ENCODE peak calls at places on chromosomes 6 and 20, in seven cellular contexts. One of them, this sample, is unnamed.

GRCh38 chr20:22771706-22772105 is 187.3 kb upstream of the FOXA2 start:
- DNase-seq in suprapubic skin: no peak
- DNase-seq in amygdala: no peak
- DNase-seq in skeletal muscle cell: no peak
- DNase-seq in stimulated activated naive B cell treated with anti-CD40 and anti-IgM and Interleukin-4, amounts not matched to agents 10 μg/mL and 1 μg/mL and 100 μg/mL, for 72 hours: no peak
- DNase-seq in NCI-H2081: no peak
- DNase-seq in AG09309: no peak
- DNase-seq in this sample: peak

GRCh38 chr20:34971038-34971872 is 15.6 kb downstream of the MYH7B start:
- DNase-seq in amygdala: no peak
- DNase-seq in AG09309: no peak
- DNase-seq in suprapubic skin: no peak
- DNase-seq in stimulated activated naive B cell treated with anti-CD40 and anti-IgM and Interleukin-4, amounts not matched to agents 10 μg/mL and 1 μg/mL and 100 μg/mL, for 72 hours: no peak
- DNase-seq in skeletal muscle cell: no peak
- DNase-seq in NCI-H2081: no peak
- DNase-seq in this sample: no peak

GRCh38 chr6:441126-441920 is 49.8 kb downstream of the IRF4 start:
- DNase-seq in AG09309: no peak
- DNase-seq in stimulated activated naive B cell treated with anti-CD40 and anti-IgM and Interleukin-4, amounts not matched to agents 10 μg/mL and 1 μg/mL and 100 μg/mL, for 72 hours: no peak
- DNase-seq in skeletal muscle cell: no peak
- DNase-seq in suprapubic skin: no peak
- DNase-seq in amygdala: no peak
- DNase-seq in NCI-H2081: no peak
- DNase-seq in this sample: no peak

GRCh38 chr6:145903356-145904102 is 60.6 kb downstream of the SHPRH start:
- DNase-seq in suprapubic skin: no peak
- DNase-seq in stimulated activated naive B cell treated with anti-CD40 and anti-IgM and Interleukin-4, amounts not matched to agents 10 μg/mL and 1 μg/mL and 100 μg/mL, for 72 hours: no peak
- DNase-seq in NCI-H2081: no peak
- DNase-seq in skeletal muscle cell: no peak
- DNase-seq in amygdala: no peak
- DNase-seq in AG09309: no peak
- DNase-seq in this sample: no peak

GRCh38 chr6:45369870-45370269 is 7.9 kb downstream of the SUPT3H start:
- DNase-seq in amygdala: no peak
- DNase-seq in AG09309: no peak
- DNase-seq in skeletal muscle cell: no peak
- DNase-seq in suprapubic skin: no peak
- DNase-seq in stimulated activated naive B cell treated with anti-CD40 and anti-IgM and Interleukin-4, amounts not matched to agents 10 μg/mL and 1 μg/mL and 100 μg/mL, for 72 hours: no peak
- DNase-seq in NCI-H2081: no peak
- DNase-seq in this sample: no peak

GRCh38 chr20:54938707-54939106 is 463.3 kb downstream of the DOK5 start:
- DNase-seq in NCI-H2081: no peak
- DNase-seq in amygdala: no peak
- DNase-seq in skeletal muscle cell: no peak
- DNase-seq in AG09309: no peak
- DNase-seq in stimulated activated naive B cell treated with anti-CD40 and anti-IgM and Interleukin-4, amounts not matched to agents 10 μg/mL and 1 μg/mL and 100 μg/mL, for 72 hours: no peak
- DNase-seq in suprapubic skin: no peak
- DNase-seq in this sample: no peak

GRCh38 chr6:100300221-100300736 is 164.4 kb downstream of the SIM1 start:
- DNase-seq in stimulated activated naive B cell treated with anti-CD40 and anti-IgM and Interleukin-4, amounts not matched to agents 10 μg/mL and 1 μg/mL and 100 μg/mL, for 72 hours: no peak
- DNase-seq in suprapubic skin: no peak
- DNase-seq in NCI-H2081: no peak
- DNase-seq in skeletal muscle cell: peak
- DNase-seq in AG09309: peak
- DNase-seq in amygdala: no peak
- DNase-seq in this sample: no peak

GRCh38 chr6:84094050-84094435 is 60.5 kb downstream of the MRAP2 start:
- DNase-seq in stimulated activated naive B cell treated with anti-CD40 and anti-IgM and Interleukin-4, amounts not matched to agents 10 μg/mL and 1 μg/mL and 100 μg/mL, for 72 hours: no peak
- DNase-seq in AG09309: no peak
- DNase-seq in amygdala: no peak
- DNase-seq in skeletal muscle cell: no peak
- DNase-seq in suprapubic skin: no peak
- DNase-seq in NCI-H2081: no peak
- DNase-seq in this sample: no peak

GRCh38 chr6:126182650-126183311 is 157.1 kb upstream of the CENPW start:
- DNase-seq in AG09309: no peak
- DNase-seq in amygdala: no peak
- DNase-seq in skeletal muscle cell: peak
- DNase-seq in suprapubic skin: no peak
- DNase-seq in stimulated activated naive B cell treated with anti-CD40 and anti-IgM and Interleukin-4, amounts not matched to agents 10 μg/mL and 1 μg/mL and 100 μg/mL, for 72 hours: no peak
- DNase-seq in NCI-H2081: no peak
- DNase-seq in this sample: no peak

GRCh38 chr6:55941713-55942112 is 66.3 kb upstream of the BMP5 start:
- DNase-seq in suprapubic skin: no peak
- DNase-seq in skeletal muscle cell: no peak
- DNase-seq in amygdala: no peak
- DNase-seq in stimulated activated naive B cell treated with anti-CD40 and anti-IgM and Interleukin-4, amounts not matched to agents 10 μg/mL and 1 μg/mL and 100 μg/mL, for 72 hours: no peak
- DNase-seq in AG09309: no peak
- DNase-seq in NCI-H2081: no peak
- DNase-seq in this sample: no peak

GRCh38 chr6:163394659-163395058 is 19.9 kb upstream of the QKI start:
- DNase-seq in skeletal muscle cell: no peak
- DNase-seq in NCI-H2081: no peak
- DNase-seq in stimulated activated naive B cell treated with anti-CD40 and anti-IgM and Interleukin-4, amounts not matched to agents 10 μg/mL and 1 μg/mL and 100 μg/mL, for 72 hours: no peak
- DNase-seq in AG09309: no peak
- DNase-seq in suprapubic skin: no peak
- DNase-seq in amygdala: no peak
- DNase-seq in this sample: no peak

GRCh38 chr20:20276806-20277530 is 90.9 kb upstream of the INSM1 start:
- DNase-seq in skeletal muscle cell: no peak
- DNase-seq in NCI-H2081: no peak
- DNase-seq in amygdala: no peak
- DNase-seq in AG09309: no peak
- DNase-seq in suprapubic skin: no peak
- DNase-seq in stimulated activated naive B cell treated with anti-CD40 and anti-IgM and Interleukin-4, amounts not matched to agents 10 μg/mL and 1 μg/mL and 100 μg/mL, for 72 hours: no peak
- DNase-seq in this sample: no peak

GRCh38 chr20:1393507-1393882 is 641 bp upstream of the FKBP1A start:
- DNase-seq in amygdala: no peak
- DNase-seq in NCI-H2081: no peak
- DNase-seq in stimulated activated naive B cell treated with anti-CD40 and anti-IgM and Interleukin-4, amounts not matched to agents 10 μg/mL and 1 μg/mL and 100 μg/mL, for 72 hours: no peak
- DNase-seq in skeletal muscle cell: no peak
- DNase-seq in AG09309: no peak
- DNase-seq in suprapubic skin: no peak
- DNase-seq in this sample: no peak

GRCh38 chr20:9119776-9120175 is 50.9 kb downstream of the PLCB4 start:
- DNase-seq in skeletal muscle cell: no peak
- DNase-seq in suprapubic skin: no peak
- DNase-seq in AG09309: no peak
- DNase-seq in stimulated activated naive B cell treated with anti-CD40 and anti-IgM and Interleukin-4, amounts not matched to agents 10 μg/mL and 1 μg/mL and 100 μg/mL, for 72 hours: no peak
- DNase-seq in NCI-H2081: peak
- DNase-seq in amygdala: no peak
- DNase-seq in this sample: no peak

GRCh38 chr6:42520786-42521607 is 42.8 kb upstream of the UBR2 start:
- DNase-seq in AG09309: no peak
- DNase-seq in skeletal muscle cell: no peak
- DNase-seq in stimulated activated naive B cell treated with anti-CD40 and anti-IgM and Interleukin-4, amounts not matched to agents 10 μg/mL and 1 μg/mL and 100 μg/mL, for 72 hours: peak
- DNase-seq in suprapubic skin: no peak
- DNase-seq in amygdala: no peak
- DNase-seq in NCI-H2081: no peak
- DNase-seq in this sample: no peak

GRCh38 chr6:73308712-73309533 is 45.2 kb downstream of the DPPA5 start:
- DNase-seq in amygdala: no peak
- DNase-seq in suprapubic skin: no peak
- DNase-seq in stimulated activated naive B cell treated with anti-CD40 and anti-IgM and Interleukin-4, amounts not matched to agents 10 μg/mL and 1 μg/mL and 100 μg/mL, for 72 hours: no peak
- DNase-seq in skeletal muscle cell: no peak
- DNase-seq in AG09309: no peak
- DNase-seq in NCI-H2081: peak
- DNase-seq in this sample: no peak

GRCh38 chr20:21147593-21147992 is 21.7 kb downstream of the KIZ start:
- DNase-seq in stimulated activated naive B cell treated with anti-CD40 and anti-IgM and Interleukin-4, amounts not matched to agents 10 μg/mL and 1 μg/mL and 100 μg/mL, for 72 hours: no peak
- DNase-seq in NCI-H2081: no peak
- DNase-seq in AG09309: no peak
- DNase-seq in skeletal muscle cell: peak
- DNase-seq in amygdala: no peak
- DNase-seq in suprapubic skin: no peak
- DNase-seq in this sample: no peak

GRCh38 chr6:5308066-5308465 is 46.8 kb downstream of the FARS2 start:
- DNase-seq in NCI-H2081: no peak
- DNase-seq in AG09309: no peak
- DNase-seq in amygdala: no peak
- DNase-seq in skeletal muscle cell: no peak
- DNase-seq in stimulated activated naive B cell treated with anti-CD40 and anti-IgM and Interleukin-4, amounts not matched to agents 10 μg/mL and 1 μg/mL and 100 μg/mL, for 72 hours: no peak
- DNase-seq in suprapubic skin: no peak
- DNase-seq in this sample: no peak

GRCh38 chr6:119138906-119139541 is 60.6 kb upstream of the FAM184A start:
- DNase-seq in skeletal muscle cell: no peak
- DNase-seq in AG09309: no peak
- DNase-seq in amygdala: no peak
- DNase-seq in stimulated activated naive B cell treated with anti-CD40 and anti-IgM and Interleukin-4, amounts not matched to agents 10 μg/mL and 1 μg/mL and 100 μg/mL, for 72 hours: no peak
- DNase-seq in NCI-H2081: no peak
- DNase-seq in suprapubic skin: no peak
- DNase-seq in this sample: no peak

GRCh38 chr20:1905693-1906092 is 10.5 kb downstream of the SIRPA start:
- DNase-seq in suprapubic skin: no peak
- DNase-seq in stimulated activated naive B cell treated with anti-CD40 and anti-IgM and Interleukin-4, amounts not matched to agents 10 μg/mL and 1 μg/mL and 100 μg/mL, for 72 hours: no peak
- DNase-seq in AG09309: no peak
- DNase-seq in NCI-H2081: no peak
- DNase-seq in amygdala: no peak
- DNase-seq in skeletal muscle cell: no peak
- DNase-seq in this sample: no peak

GRCh38 chr6:44672838-44673237 is 285.3 kb downstream of the CDC5L start:
- DNase-seq in AG09309: no peak
- DNase-seq in amygdala: no peak
- DNase-seq in suprapubic skin: no peak
- DNase-seq in stimulated activated naive B cell treated with anti-CD40 and anti-IgM and Interleukin-4, amounts not matched to agents 10 μg/mL and 1 μg/mL and 100 μg/mL, for 72 hours: no peak
- DNase-seq in skeletal muscle cell: no peak
- DNase-seq in NCI-H2081: no peak
- DNase-seq in this sample: no peak

GRCh38 chr6:161138545-161139303 is 135.1 kb downstream of the AGPAT4 start:
- DNase-seq in stimulated activated naive B cell treated with anti-CD40 and anti-IgM and Interleukin-4, amounts not matched to agents 10 μg/mL and 1 μg/mL and 100 μg/mL, for 72 hours: no peak
- DNase-seq in AG09309: no peak
- DNase-seq in suprapubic skin: no peak
- DNase-seq in skeletal muscle cell: no peak
- DNase-seq in amygdala: no peak
- DNase-seq in NCI-H2081: no peak
- DNase-seq in this sample: no peak

GRCh38 chr6:105326216-105326615 is 76.7 kb downstream of the PREP start:
- DNase-seq in amygdala: no peak
- DNase-seq in stimulated activated naive B cell treated with anti-CD40 and anti-IgM and Interleukin-4, amounts not matched to agents 10 μg/mL and 1 μg/mL and 100 μg/mL, for 72 hours: no peak
- DNase-seq in suprapubic skin: no peak
- DNase-seq in AG09309: no peak
- DNase-seq in skeletal muscle cell: peak
- DNase-seq in NCI-H2081: no peak
- DNase-seq in this sample: peak

GRCh38 chr6:33123732-33124524 is 48.1 kb downstream of the HLA-DPB1 start:
- DNase-seq in AG09309: no peak
- DNase-seq in skeletal muscle cell: no peak
- DNase-seq in NCI-H2081: peak
- DNase-seq in suprapubic skin: no peak
- DNase-seq in amygdala: no peak
- DNase-seq in stimulated activated naive B cell treated with anti-CD40 and anti-IgM and Interleukin-4, amounts not matched to agents 10 μg/mL and 1 μg/mL and 100 μg/mL, for 72 hours: no peak
- DNase-seq in this sample: no peak

GRCh38 chr6:8219352-8219943 is 117.1 kb upstream of the EEF1E1 start:
- DNase-seq in AG09309: peak
- DNase-seq in skeletal muscle cell: peak
- DNase-seq in amygdala: no peak
- DNase-seq in suprapubic skin: no peak
- DNase-seq in NCI-H2081: peak
- DNase-seq in stimulated activated naive B cell treated with anti-CD40 and anti-IgM and Interleukin-4, amounts not matched to agents 10 μg/mL and 1 μg/mL and 100 μg/mL, for 72 hours: no peak
- DNase-seq in this sample: no peak

GRCh38 chr6:119174085-119174445 is 95.6 kb upstream of the FAM184A start:
- DNase-seq in suprapubic skin: no peak
- DNase-seq in NCI-H2081: no peak
- DNase-seq in AG09309: no peak
- DNase-seq in amygdala: no peak
- DNase-seq in skeletal muscle cell: no peak
- DNase-seq in stimulated activated naive B cell treated with anti-CD40 and anti-IgM and Interleukin-4, amounts not matched to agents 10 μg/mL and 1 μg/mL and 100 μg/mL, for 72 hours: no peak
- DNase-seq in this sample: no peak

GRCh38 chr20:9514072-9514460 is 324 bp upstream of the LAMP5 start:
- DNase-seq in skeletal muscle cell: no peak
- DNase-seq in amygdala: no peak
- DNase-seq in NCI-H2081: no peak
- DNase-seq in suprapubic skin: no peak
- DNase-seq in AG09309: no peak
- DNase-seq in stimulated activated naive B cell treated with anti-CD40 and anti-IgM and Interleukin-4, amounts not matched to agents 10 μg/mL and 1 μg/mL and 100 μg/mL, for 72 hours: no peak
- DNase-seq in this sample: no peak

GRCh38 chr20:38255389-38255788 is 5.1 kb downstream of the KIAA1755 start:
- DNase-seq in stimulated activated naive B cell treated with anti-CD40 and anti-IgM and Interleukin-4, amounts not matched to agents 10 μg/mL and 1 μg/mL and 100 μg/mL, for 72 hours: no peak
- DNase-seq in suprapubic skin: peak
- DNase-seq in skeletal muscle cell: no peak
- DNase-seq in AG09309: no peak
- DNase-seq in amygdala: no peak
- DNase-seq in NCI-H2081: no peak
- DNase-seq in this sample: no peak